ENCODE peak calls at places on chromosome 12, in eight cellular contexts. Q, H, N, M, D, Y, O and C are unnamed samples.

GRCh38 chr12:93300611-93301021 is 77.1 kb upstream of the NUDT4 start:
- DNase-seq in D (no peak), N (no peak), O (no peak), Y (no peak), Q (no peak), H (no peak), M (no peak), C (no peak)

GRCh38 chr12:54337854-54338650 is 13.1 kb downstream of the COPZ1 start:
- DNase-seq in Y (no peak), M (no peak), H (no peak), O (no peak), N (no peak), Q (no peak), D (no peak), C (no peak)

GRCh38 chr12:121990692-121991603 is 30.7 kb upstream of the BCL7A start:
- DNase-seq in Y (peak; percentile 89), H (peak; percentile 43), M (no peak), Q (no peak), D (no peak), O (no peak), N (no peak), C (no peak)

GRCh38 chr12:67747869-67748760 is 99.6 kb downstream of the DYRK2 start:
- DNase-seq in H (peak; percentile 34), O (no peak), Y (peak; percentile 75), M (no peak), Q (peak; percentile 70), N (peak; percentile 13), D (no peak), C (no peak)

GRCh38 chr12:38639625-38640024 is 265.8 kb downstream of the CPNE8 start:
- DNase-seq in H (no peak), M (no peak), O (no peak), Y (no peak), Q (no peak), N (peak; percentile 12), D (no peak), C (no peak)

GRCh38 chr12:62194616-62195015 is 65.6 kb upstream of the USP15 start:
- DNase-seq in O (no peak), Q (peak; percentile 33), N (peak; percentile 72), Y (peak; percentile 17), D (no peak), M (no peak), H (peak; percentile 10), C (no peak)

GRCh38 chr12:92654929-92655328 is 47.9 kb upstream of the PLEKHG7 start:
- DNase-seq in Q (no peak), M (no peak), O (no peak), D (no peak), Y (peak; percentile 65), H (peak; percentile 26), N (no peak), C (no peak)

GRCh38 chr12:19431407-19432308 is 7.6 kb upstream of the AEBP2 start:
- DNase-seq in Q (peak; percentile 84), D (no peak), Y (peak; percentile 62), H (peak; percentile 70), O (no peak), M (no peak), N (peak; percentile 82), C (peak; percentile 22)

GRCh38 chr12:91967590-91967989 is 178.1 kb downstream of the BTG1 start:
- DNase-seq in O (no peak), N (no peak), D (no peak), H (no peak), M (no peak), Q (no peak), Y (peak; percentile 34), C (no peak)

GRCh38 chr12:104006929-104007328 is 41.3 kb downstream of the TDG start:
- DNase-seq in O (no peak), Y (peak; percentile 72), N (peak; percentile 52), D (no peak), M (no peak), Q (peak; percentile 72), H (peak; percentile 67), C (no peak)

GRCh38 chr12:124520258-124520657 is 47.2 kb downstream of the NCOR2 start:
- DNase-seq in Q (peak; percentile 69), M (no peak), O (no peak), D (no peak), N (peak; percentile 94), H (no peak), Y (no peak), C (no peak)

GRCh38 chr12:26318661-26319068 is 123.3 kb downstream of the SSPN start:
- DNase-seq in O (peak; percentile 50), N (peak; percentile 88), D (no peak), H (peak; percentile 86), M (no peak), Q (peak; percentile 96), Y (peak; percentile 89), C (no peak)

GRCh38 chr12:53268637-53269562 is 801 bp downstream of the ESPL1 start:
- DNase-seq in D (no peak), Q (peak; percentile 12), N (peak; percentile 12), O (no peak), H (peak; percentile 8), Y (peak; percentile 60), M (no peak), C (no peak)

GRCh38 chr12:44076892-44077291 is 241.0 kb downstream of the TMEM117 start:
- DNase-seq in Y (no peak), H (no peak), N (peak; percentile 1), M (no peak), O (no peak), D (no peak), Q (no peak), C (no peak)

GRCh38 chr12:76180401-76181277 is 96.2 kb upstream of the NAP1L1 start:
- DNase-seq in Q (no peak), N (no peak), Y (no peak), O (no peak), H (no peak), M (no peak), D (no peak), C (no peak)

GRCh38 chr12:76310110-76310509 is 38.1 kb downstream of the BBS10 start:
- DNase-seq in Y (peak; percentile 50), Q (peak; percentile 70), N (peak; percentile 62), M (no peak), D (no peak), H (no peak), O (no peak), C (no peak)

GRCh38 chr12:1104088-1104800 is 113.2 kb downstream of the ERC1 start:
- DNase-seq in M (no peak), D (no peak), Q (no peak), O (no peak), H (no peak), Y (no peak), N (no peak), C (no peak)

GRCh38 chr12:68905731-68906130 is 27.2 kb downstream of the CPM start:
- DNase-seq in D (no peak), M (no peak), Y (no peak), Q (no peak), H (no peak), O (no peak), N (no peak), C (no peak)

GRCh38 chr12:50032516-50033316 is 7.4 kb upstream of the RACGAP1 start:
- DNase-seq in O (no peak), D (peak; percentile 42), N (no peak), Q (no peak), M (peak; percentile 45), H (no peak), Y (no peak), C (no peak)

GRCh38 chr12:107443320-107444090 is 242.1 kb upstream of the PWP1 start:
- DNase-seq in D (no peak), H (no peak), O (no peak), M (no peak), Y (no peak), Q (no peak), N (no peak), C (no peak)

GRCh38 chr12:104290855-104291254 is 12.7 kb upstream of the EID3 start:
- DNase-seq in Q (no peak), Y (no peak), H (no peak), O (no peak), N (no peak), M (no peak), D (no peak), C (no peak)

GRCh38 chr12:65634626-65635331 is 189.5 kb upstream of the HMGA2 start:
- DNase-seq in D (no peak), O (no peak), H (no peak), M (no peak), N (peak; percentile 28), Q (peak; percentile 75), Y (peak; percentile 91), C (no peak)

GRCh38 chr12:91633734-91634357 is 451.2 kb upstream of the DCN start:
- DNase-seq in M (no peak), D (no peak), H (peak; percentile 20), O (no peak), N (no peak), Q (no peak), Y (no peak), C (no peak)

GRCh38 chr12:52234226-52234810 is 1.3 kb downstream of the KRT7 start:
- DNase-seq in D (no peak), H (no peak), O (no peak), Y (no peak), Q (no peak), N (no peak), M (no peak), C (no peak)

GRCh38 chr12:52231305-52232232 is 1.5 kb upstream of the KRT7 start:
- DNase-seq in D (no peak), N (peak; percentile 88), O (no peak), M (no peak), Y (no peak), Q (no peak), H (no peak), C (no peak)

GRCh38 chr12:52233462-52234141 is 559 bp downstream of the KRT7 start:
- DNase-seq in N (peak; percentile 32), Q (no peak), D (no peak), H (no peak), M (peak; percentile 23), Y (no peak), O (no peak), C (no peak)

GRCh38 chr12:52232233-52232915 is 669 bp upstream of the KRT7 start:
- DNase-seq in H (no peak), N (peak; percentile 68), M (peak; percentile 23), D (no peak), Q (no peak), O (no peak), Y (no peak), C (no peak)

GRCh38 chr12:52232916-52233461 is at the start of gene KRT7:
- DNase-seq in D (no peak), Y (no peak), N (peak; percentile 92), Q (no peak), H (no peak), M (peak; percentile 29), O (no peak), C (no peak)
- TF ChIP-seq CTCF in D (no peak), Y (no peak), N (peak; percentile 33), Q (peak; percentile 21), H (no peak), M (no peak), O (no peak), C (no peak)

GRCh38 chr12:113310489-113310888 is 24.4 kb downstream of the SLC8B1 start:
- DNase-seq in N (peak; percentile 30), Q (peak; percentile 42), H (no peak), O (no peak), M (no peak), Y (no peak), D (no peak), C (no peak)
- TF ChIP-seq CTCF in N (peak; percentile 18), Q (peak; percentile 25), H (peak; percentile 5), O (no peak), M (no peak), Y (no peak), D (no peak), C (no peak)

GRCh38 chr12:57276935-57277563 is 26.1 kb upstream of the STAC3 start:
- DNase-seq in M (no peak), O (no peak), Q (peak; percentile 60), N (peak; percentile 13), D (peak; percentile 45), H (peak; percentile 34), Y (peak; percentile 65), C (no peak)
- TF ChIP-seq CTCF in M (no peak), O (no peak), Q (peak; percentile 70), N (peak; percentile 24), D (peak; percentile 49), H (peak; percentile 57), Y (peak; percentile 65), C (peak; percentile 51)

GRCh38 chr12:89461649-89462612 is 62.7 kb downstream of the GALNT4 start:
- DNase-seq in Q (peak; percentile 91), D (no peak), H (peak; percentile 88), Y (peak; percentile 74), O (no peak), M (no peak), N (peak; percentile 71), C (no peak)
- TF ChIP-seq CTCF in Q (peak; percentile 47), D (peak; percentile 64), H (peak; percentile 34), Y (peak; percentile 38), O (peak; percentile 28), M (peak; percentile 53), N (peak; percentile 48), C (peak; percentile 86)